ENCODE peak calls at places on chromosome 1, in eight cellular contexts. W, V, Z, M, Y, X, N and T are unnamed samples.

GRCh38 chr1:229408458-229409037 is 25.3 kb downstream of the ACTA1 start:
- ATAC-seq in V (no peak), Z (peak; percentile 85), M (no peak), W (no peak), Y (no peak), X (no peak), N (no peak), T (peak; percentile 36)

GRCh38 chr1:23497777-23498439 is 13.9 kb upstream of the ASAP3 start:
- ATAC-seq in N (no peak), Z (no peak), W (no peak), Y (no peak), V (no peak), X (no peak), M (no peak), T (no peak)

GRCh38 chr1:78170845-78171244 is 125.1 kb downstream of the GIPC2 start:
- ATAC-seq in Z (no peak), V (no peak), X (no peak), N (no peak), W (no peak), Y (no peak), M (no peak), T (peak; percentile 74)

GRCh38 chr1:17097787-17098186 is 21.5 kb downstream of the PADI2 start:
- ATAC-seq in V (no peak), W (no peak), M (no peak), Z (no peak), X (no peak), N (no peak), Y (no peak), T (no peak)

GRCh38 chr1:184022651-184023050 is 14.9 kb downstream of the COLGALT2 start:
- ATAC-seq in X (no peak), Y (no peak), W (no peak), M (no peak), V (no peak), Z (peak; percentile 50), N (no peak), T (no peak)

GRCh38 chr1:109193653-109194590 is 19.8 kb upstream of the SARS1 start:
- ATAC-seq in M (peak; percentile 89), W (peak; percentile 94), N (peak; percentile 45), Y (peak; percentile 89), V (peak; percentile 58), Z (no peak), X (peak; percentile 67), T (peak; percentile 34)

GRCh38 chr1:176164014-176164678 is 42.9 kb downstream of the COP1 start:
- ATAC-seq in X (peak; percentile 80), M (peak; percentile 63), Z (no peak), N (no peak), V (peak; percentile 93), Y (no peak), W (no peak), T (no peak)

GRCh38 chr1:27872802-27873665 is 690 bp downstream of the THEMIS2 start:
- ATAC-seq in M (peak; percentile 28), W (peak; percentile 9), N (peak; percentile 7), Y (peak; percentile 17), V (peak; percentile 29), Z (peak; percentile 32), X (peak; percentile 54), T (peak; percentile 22)

GRCh38 chr1:160685266-160685665 is 26.4 kb downstream of the CD48 start:
- ATAC-seq in W (no peak), M (peak; percentile 50), Y (peak; percentile 34), N (no peak), X (peak; percentile 50), Z (no peak), V (peak; percentile 44), T (no peak)

GRCh38 chr1:117017648-117018047 is 16.1 kb downstream of the CD101 start:
- ATAC-seq in V (peak; percentile 20), Z (peak; percentile 90), N (no peak), M (peak; percentile 43), Y (peak; percentile 69), X (no peak), W (no peak), T (no peak)

GRCh38 chr1:29202053-29202452 is 20.4 kb upstream of the SRSF4 start:
- ATAC-seq in X (no peak), N (no peak), Y (no peak), M (no peak), V (no peak), Z (peak; percentile 18), W (no peak), T (peak; percentile 7)

GRCh38 chr1:4638347-4638734 is 16.1 kb upstream of the AJAP1 start:
- ATAC-seq in W (no peak), X (no peak), Y (no peak), M (no peak), Z (no peak), V (no peak), N (no peak), T (no peak)

GRCh38 chr1:180386740-180387367 is 115.5 kb downstream of the ACBD6 start:
- ATAC-seq in N (no peak), M (no peak), Z (no peak), W (no peak), X (no peak), Y (no peak), V (no peak), T (no peak)

GRCh38 chr1:213124590-213124989 is 73.5 kb downstream of the RPS6KC1 start:
- ATAC-seq in N (no peak), Y (no peak), X (no peak), W (no peak), V (no peak), Z (no peak), M (no peak), T (no peak)

GRCh38 chr1:101065575-101065974 is 40.0 kb upstream of the DPH5 start:
- ATAC-seq in X (no peak), V (no peak), Y (peak; percentile 26), Z (no peak), W (peak; percentile 47), N (no peak), M (peak; percentile 61), T (no peak)